ENCODE peak calls at places on chromosomes 2 and 18, in ten cellular contexts. One of them, this sample, is unnamed.

GRCh38 chr18:75005622-75006021 is 203.3 kb downstream of the PTGR3 start:
- DNase-seq in stomach: no peak
- DNase-seq in glutamatergic neuron: no peak
- DNase-seq in nephron progenitor cell: no peak
- DNase-seq in A549: no peak
- DNase-seq in mucosa of descending colon: no peak
- DNase-seq in progenitor cell of endocrine pancreas: no peak
- DNase-seq in AG04449: no peak
- DNase-seq in body of pancreas: no peak
- DNase-seq in BJ: no peak
- DNase-seq in this sample: no peak

GRCh38 chr18:49813071-49813320 is 337 bp downstream of the ACAA2 start:
- DNase-seq in stomach: peak
- DNase-seq in glutamatergic neuron: peak
- DNase-seq in nephron progenitor cell: peak
- DNase-seq in A549: peak
- DNase-seq in mucosa of descending colon: peak
- DNase-seq in progenitor cell of endocrine pancreas: peak
- DNase-seq in AG04449: no peak
- DNase-seq in body of pancreas: peak
- DNase-seq in BJ: no peak
- DNase-seq in this sample: no peak

GRCh38 chr2:173631123-173631450 is 276.4 kb downstream of the CDCA7 start:
- DNase-seq in stomach: no peak
- DNase-seq in glutamatergic neuron: peak
- DNase-seq in nephron progenitor cell: peak
- DNase-seq in A549: peak
- DNase-seq in mucosa of descending colon: peak
- DNase-seq in progenitor cell of endocrine pancreas: no peak
- DNase-seq in AG04449: no peak
- DNase-seq in body of pancreas: peak
- DNase-seq in BJ: peak
- DNase-seq in this sample: no peak

GRCh38 chr18:48959921-48960920 is 9.5 kb upstream of the SMAD7 start:
- DNase-seq in stomach: no peak
- DNase-seq in glutamatergic neuron: no peak
- DNase-seq in nephron progenitor cell: no peak
- DNase-seq in A549: no peak
- DNase-seq in mucosa of descending colon: no peak
- DNase-seq in progenitor cell of endocrine pancreas: no peak
- DNase-seq in AG04449: no peak
- DNase-seq in body of pancreas: no peak
- DNase-seq in BJ: no peak
- DNase-seq in this sample: no peak

GRCh38 chr2:127078691-127079270 is 28.2 kb downstream of the BIN1 start:
- DNase-seq in stomach: no peak
- DNase-seq in glutamatergic neuron: no peak
- DNase-seq in nephron progenitor cell: no peak
- DNase-seq in A549: no peak
- DNase-seq in mucosa of descending colon: no peak
- DNase-seq in progenitor cell of endocrine pancreas: no peak
- DNase-seq in AG04449: no peak
- DNase-seq in body of pancreas: no peak
- DNase-seq in BJ: no peak
- DNase-seq in this sample: no peak

GRCh38 chr18:9701604-9702324 is 6.3 kb upstream of the RAB31 start:
- DNase-seq in stomach: no peak
- DNase-seq in glutamatergic neuron: no peak
- DNase-seq in nephron progenitor cell: no peak
- DNase-seq in A549: no peak
- DNase-seq in mucosa of descending colon: no peak
- DNase-seq in progenitor cell of endocrine pancreas: no peak
- DNase-seq in AG04449: no peak
- DNase-seq in body of pancreas: no peak
- DNase-seq in BJ: no peak
- DNase-seq in this sample: no peak

GRCh38 chr2:70779911-70780580 is 10.4 kb downstream of the FIGLA start:
- DNase-seq in stomach: no peak
- DNase-seq in glutamatergic neuron: no peak
- DNase-seq in nephron progenitor cell: no peak
- DNase-seq in A549: no peak
- DNase-seq in mucosa of descending colon: no peak
- DNase-seq in progenitor cell of endocrine pancreas: no peak
- DNase-seq in AG04449: no peak
- DNase-seq in body of pancreas: no peak
- DNase-seq in BJ: no peak
- DNase-seq in this sample: no peak

GRCh38 chr2:46376586-46377286 is 79.5 kb downstream of the EPAS1 start:
- DNase-seq in stomach: no peak
- DNase-seq in glutamatergic neuron: no peak
- DNase-seq in nephron progenitor cell: no peak
- DNase-seq in A549: no peak
- DNase-seq in mucosa of descending colon: no peak
- DNase-seq in progenitor cell of endocrine pancreas: no peak
- DNase-seq in AG04449: no peak
- DNase-seq in body of pancreas: no peak
- DNase-seq in BJ: no peak
- DNase-seq in this sample: no peak

GRCh38 chr2:135490381-135490780 is 40.6 kb downstream of the ZRANB3 start:
- DNase-seq in stomach: no peak
- DNase-seq in glutamatergic neuron: no peak
- DNase-seq in nephron progenitor cell: no peak
- DNase-seq in A549: no peak
- DNase-seq in mucosa of descending colon: no peak
- DNase-seq in progenitor cell of endocrine pancreas: no peak
- DNase-seq in AG04449: peak
- DNase-seq in body of pancreas: no peak
- DNase-seq in BJ: peak
- DNase-seq in this sample: no peak

GRCh38 chr18:39959839-39960238 is 1995.2 kb upstream of the PIK3C3 start:
- DNase-seq in stomach: no peak
- DNase-seq in glutamatergic neuron: no peak
- DNase-seq in nephron progenitor cell: no peak
- DNase-seq in A549: no peak
- DNase-seq in mucosa of descending colon: no peak
- DNase-seq in progenitor cell of endocrine pancreas: no peak
- DNase-seq in AG04449: no peak
- DNase-seq in body of pancreas: no peak
- DNase-seq in BJ: no peak
- DNase-seq in this sample: no peak

GRCh38 chr18:64110692-64111480 is 38.0 kb downstream of the LINC00305 start:
- DNase-seq in stomach: no peak
- DNase-seq in glutamatergic neuron: no peak
- DNase-seq in nephron progenitor cell: no peak
- DNase-seq in A549: no peak
- DNase-seq in mucosa of descending colon: no peak
- DNase-seq in progenitor cell of endocrine pancreas: no peak
- DNase-seq in AG04449: no peak
- DNase-seq in body of pancreas: no peak
- DNase-seq in BJ: no peak
- DNase-seq in this sample: no peak

GRCh38 chr18:50970006-50970405 is 2.2 kb downstream of the ELAC1 start:
- DNase-seq in stomach: peak
- DNase-seq in glutamatergic neuron: no peak
- DNase-seq in nephron progenitor cell: no peak
- DNase-seq in A549: no peak
- DNase-seq in mucosa of descending colon: peak
- DNase-seq in progenitor cell of endocrine pancreas: no peak
- DNase-seq in AG04449: no peak
- DNase-seq in body of pancreas: peak
- DNase-seq in BJ: no peak
- DNase-seq in this sample: no peak

GRCh38 chr18:50969448-50969847 is 1.6 kb downstream of the ELAC1 start:
- DNase-seq in stomach: no peak
- DNase-seq in glutamatergic neuron: no peak
- DNase-seq in nephron progenitor cell: no peak
- DNase-seq in A549: no peak
- DNase-seq in mucosa of descending colon: no peak
- DNase-seq in progenitor cell of endocrine pancreas: no peak
- DNase-seq in AG04449: no peak
- DNase-seq in body of pancreas: no peak
- DNase-seq in BJ: no peak
- DNase-seq in this sample: no peak

GRCh38 chr18:50973367-50974126 is 5.7 kb downstream of the ELAC1 start:
- DNase-seq in stomach: no peak
- DNase-seq in glutamatergic neuron: no peak
- DNase-seq in nephron progenitor cell: no peak
- DNase-seq in A549: peak
- DNase-seq in mucosa of descending colon: peak
- DNase-seq in progenitor cell of endocrine pancreas: no peak
- DNase-seq in AG04449: no peak
- DNase-seq in body of pancreas: peak
- DNase-seq in BJ: peak
- DNase-seq in this sample: no peak

GRCh38 chr18:50967714-50968661 is at the start of gene ELAC1:
- DNase-seq in stomach: peak
- DNase-seq in glutamatergic neuron: peak
- DNase-seq in nephron progenitor cell: peak
- DNase-seq in A549: peak
- DNase-seq in mucosa of descending colon: peak
- DNase-seq in progenitor cell of endocrine pancreas: peak
- DNase-seq in AG04449: no peak
- DNase-seq in body of pancreas: peak
- DNase-seq in BJ: no peak
- DNase-seq in this sample: peak
- TF ChIP-seq CTCF in stomach: no peak
- TF ChIP-seq CTCF in glutamatergic neuron: no peak
- TF ChIP-seq CTCF in nephron progenitor cell: no peak
- TF ChIP-seq CTCF in A549: no peak
- TF ChIP-seq CTCF in mucosa of descending colon: no peak
- TF ChIP-seq CTCF in progenitor cell of endocrine pancreas: peak
- TF ChIP-seq CTCF in AG04449: no peak
- TF ChIP-seq CTCF in body of pancreas: no peak
- TF ChIP-seq CTCF in BJ: no peak
- TF ChIP-seq CTCF in this sample: no peak

GRCh38 chr2:6828299-6828584 is 37.5 kb downstream of the CMPK2 start:
- DNase-seq in stomach: no peak
- DNase-seq in glutamatergic neuron: no peak
- DNase-seq in nephron progenitor cell: no peak
- DNase-seq in A549: peak
- DNase-seq in mucosa of descending colon: no peak
- DNase-seq in progenitor cell of endocrine pancreas: no peak
- DNase-seq in AG04449: no peak
- DNase-seq in body of pancreas: no peak
- DNase-seq in BJ: peak
- DNase-seq in this sample: no peak
- TF ChIP-seq CTCF in stomach: no peak
- TF ChIP-seq CTCF in glutamatergic neuron: peak
- TF ChIP-seq CTCF in nephron progenitor cell: peak
- TF ChIP-seq CTCF in A549: peak
- TF ChIP-seq CTCF in mucosa of descending colon: no peak
- TF ChIP-seq CTCF in progenitor cell of endocrine pancreas: peak
- TF ChIP-seq CTCF in AG04449: peak
- TF ChIP-seq CTCF in body of pancreas: no peak
- TF ChIP-seq CTCF in BJ: peak
- TF ChIP-seq CTCF in this sample: peak

GRCh38 chr18:62030091-62030985 is 137.5 kb upstream of the RNF152 start:
- DNase-seq in stomach: no peak
- DNase-seq in glutamatergic neuron: no peak
- DNase-seq in nephron progenitor cell: no peak
- DNase-seq in A549: no peak
- DNase-seq in mucosa of descending colon: no peak
- DNase-seq in progenitor cell of endocrine pancreas: no peak
- DNase-seq in AG04449: peak
- DNase-seq in body of pancreas: no peak
- DNase-seq in BJ: peak
- DNase-seq in this sample: no peak
- TF ChIP-seq CTCF in stomach: no peak
- TF ChIP-seq CTCF in glutamatergic neuron: no peak
- TF ChIP-seq CTCF in nephron progenitor cell: no peak
- TF ChIP-seq CTCF in A549: no peak
- TF ChIP-seq CTCF in mucosa of descending colon: no peak
- TF ChIP-seq CTCF in progenitor cell of endocrine pancreas: no peak
- TF ChIP-seq CTCF in AG04449: no peak
- TF ChIP-seq CTCF in body of pancreas: no peak
- TF ChIP-seq CTCF in BJ: no peak
- TF ChIP-seq CTCF in this sample: no peak

GRCh38 chr2:73269686-73270465 is 14.4 kb downstream of the FBXO41 start:
- DNase-seq in stomach: no peak
- DNase-seq in glutamatergic neuron: no peak
- DNase-seq in nephron progenitor cell: no peak
- DNase-seq in A549: no peak
- DNase-seq in mucosa of descending colon: no peak
- DNase-seq in progenitor cell of endocrine pancreas: no peak
- DNase-seq in AG04449: no peak
- DNase-seq in body of pancreas: no peak
- DNase-seq in BJ: no peak
- DNase-seq in this sample: no peak

GRCh38 chr2:73268368-73268830 is 15.9 kb downstream of the FBXO41 start:
- DNase-seq in stomach: no peak
- DNase-seq in glutamatergic neuron: no peak
- DNase-seq in nephron progenitor cell: no peak
- DNase-seq in A549: no peak
- DNase-seq in mucosa of descending colon: no peak
- DNase-seq in progenitor cell of endocrine pancreas: no peak
- DNase-seq in AG04449: no peak
- DNase-seq in body of pancreas: no peak
- DNase-seq in BJ: no peak
- DNase-seq in this sample: no peak

GRCh38 chr2:73267008-73267407 is 17.3 kb downstream of the FBXO41 start:
- DNase-seq in stomach: no peak
- DNase-seq in glutamatergic neuron: no peak
- DNase-seq in nephron progenitor cell: no peak
- DNase-seq in A549: no peak
- DNase-seq in mucosa of descending colon: no peak
- DNase-seq in progenitor cell of endocrine pancreas: no peak
- DNase-seq in AG04449: no peak
- DNase-seq in body of pancreas: no peak
- DNase-seq in BJ: no peak
- DNase-seq in this sample: no peak

GRCh38 chr2:73266061-73266891 is 18.0 kb downstream of the FBXO41 start:
- DNase-seq in stomach: no peak
- DNase-seq in glutamatergic neuron: peak
- DNase-seq in nephron progenitor cell: no peak
- DNase-seq in A549: no peak
- DNase-seq in mucosa of descending colon: no peak
- DNase-seq in progenitor cell of endocrine pancreas: no peak
- DNase-seq in AG04449: no peak
- DNase-seq in body of pancreas: no peak
- DNase-seq in BJ: no peak
- DNase-seq in this sample: no peak

DNA sequence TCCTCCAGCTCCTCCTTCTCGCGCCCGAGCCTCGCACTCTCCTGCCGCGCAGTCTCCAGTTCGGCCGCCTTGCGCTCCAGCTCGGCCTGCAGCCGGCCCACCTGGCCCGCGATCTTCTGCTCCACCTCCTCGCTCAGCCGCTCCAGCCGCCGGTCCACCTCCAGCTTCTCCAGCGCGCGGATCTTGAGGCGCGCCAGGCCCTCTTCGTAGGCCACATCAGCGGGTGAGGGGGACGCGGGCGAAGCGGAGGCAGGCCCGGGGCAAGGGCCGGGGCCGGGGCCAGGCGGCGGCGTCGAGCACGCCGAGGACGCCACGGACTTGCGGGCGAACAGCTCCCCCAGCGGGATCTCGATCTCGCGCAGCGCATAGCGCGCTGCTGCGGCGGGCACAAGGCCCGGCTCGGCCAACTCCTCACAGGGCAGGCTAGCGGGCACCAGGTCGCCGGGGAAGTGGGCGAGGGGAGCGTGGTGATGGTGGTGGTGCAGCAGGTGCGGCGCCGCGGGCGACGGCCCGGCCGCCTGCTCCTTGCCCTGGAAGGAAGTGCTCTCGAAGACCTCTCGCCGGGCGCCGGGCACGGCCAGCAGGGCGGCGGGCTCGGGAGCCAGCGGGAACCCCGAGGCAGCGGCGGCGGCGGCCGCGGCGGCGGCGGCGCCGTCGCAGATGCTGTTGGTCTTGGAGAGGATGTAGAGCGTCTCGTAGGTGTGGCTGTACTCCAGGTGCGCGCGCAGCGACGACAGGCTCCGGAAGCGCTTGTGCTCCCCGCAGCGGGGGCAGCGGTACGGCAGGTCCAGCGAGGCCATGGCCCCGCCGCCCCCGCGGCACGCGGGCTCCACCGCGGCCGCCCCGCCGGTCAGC is 15.2 kb downstream of the FBXO41 start:
- DNase-seq in stomach: peak
- DNase-seq in glutamatergic neuron: peak
- DNase-seq in nephron progenitor cell: peak
- DNase-seq in A549: peak
- DNase-seq in mucosa of descending colon: peak
- DNase-seq in progenitor cell of endocrine pancreas: no peak
- DNase-seq in AG04449: no peak
- DNase-seq in body of pancreas: peak
- DNase-seq in BJ: no peak
- DNase-seq in this sample: peak
- TF ChIP-seq CTCF in stomach: no peak
- TF ChIP-seq CTCF in glutamatergic neuron: peak
- TF ChIP-seq CTCF in nephron progenitor cell: peak
- TF ChIP-seq CTCF in A549: peak
- TF ChIP-seq CTCF in mucosa of descending colon: no peak
- TF ChIP-seq CTCF in progenitor cell of endocrine pancreas: peak
- TF ChIP-seq CTCF in AG04449: peak
- TF ChIP-seq CTCF in body of pancreas: no peak
- TF ChIP-seq CTCF in BJ: peak
- TF ChIP-seq CTCF in this sample: no peak